ENCODE peak calls at places on chromosomes 1 and 21, in four cellular contexts. One of them, this sample, is unnamed.

GRCh38 chr21:43354016-43354420 is 72.9 kb downstream of the SIK1 start:
- DNase-seq in GM23338: no peak
- DNase-seq in fibroblast of lung: no peak
- DNase-seq in spleen: no peak
- DNase-seq in this sample: no peak

GRCh38 chr21:32350981-32351380 is 41.8 kb downstream of the URB1 start:
- DNase-seq in spleen: no peak
- DNase-seq in fibroblast of lung: no peak
- DNase-seq in GM23338: no peak
- DNase-seq in this sample: no peak

GRCh38 chr21:38156200-38156599 is 100.6 kb upstream of the KCNJ15 start:
- DNase-seq in spleen: no peak
- DNase-seq in GM23338: no peak
- DNase-seq in fibroblast of lung: no peak
- DNase-seq in this sample: no peak

GRCh38 chr1:70008658-70009057 is 196.7 kb downstream of the LRRC40 start:
- DNase-seq in fibroblast of lung: no peak
- DNase-seq in spleen: no peak
- DNase-seq in GM23338: no peak
- DNase-seq in this sample: no peak

GRCh38 chr1:211935448-211935970 is 99.8 kb downstream of the INTS7 start:
- DNase-seq in fibroblast of lung: no peak
- DNase-seq in spleen: no peak
- DNase-seq in GM23338: no peak
- DNase-seq in this sample: no peak

GRCh38 chr1:29465755-29466154 is 229.4 kb downstream of the PTPRU start:
- DNase-seq in fibroblast of lung: peak; percentile 21
- DNase-seq in GM23338: peak; percentile 49
- DNase-seq in spleen: no peak
- DNase-seq in this sample: no peak

GRCh38 chr1:19988269-19989006 is 9.0 kb upstream of the PLA2G2A start:
- DNase-seq in spleen: no peak
- DNase-seq in GM23338: no peak
- DNase-seq in fibroblast of lung: peak; percentile 2
- DNase-seq in this sample: no peak

GRCh38 chr21:26115346-26115745 is 55.2 kb downstream of the APP start:
- DNase-seq in GM23338: no peak
- DNase-seq in fibroblast of lung: no peak
- DNase-seq in spleen: no peak
- DNase-seq in this sample: no peak

GRCh38 chr1:15994590-15995351 is 9.3 kb upstream of the SRARP start:
- DNase-seq in fibroblast of lung: peak; percentile 47
- DNase-seq in spleen: peak; percentile 86
- DNase-seq in GM23338: peak; percentile 61
- DNase-seq in this sample: peak; percentile 50

GRCh38 chr1:228540161-228540917 is 53.2 kb downstream of the RNF187 start:
- DNase-seq in GM23338: peak; percentile 51
- DNase-seq in spleen: peak; percentile 23
- DNase-seq in fibroblast of lung: no peak
- DNase-seq in this sample: no peak

GRCh38 chr1:36453600-36454388 is 3.5 kb upstream of the OSCP1 start:
- DNase-seq in fibroblast of lung: no peak
- DNase-seq in GM23338: no peak
- DNase-seq in spleen: no peak
- DNase-seq in this sample: no peak

GRCh38 chr1:36453051-36453450 is 2.8 kb upstream of the OSCP1 start:
- DNase-seq in GM23338: no peak
- DNase-seq in fibroblast of lung: no peak
- DNase-seq in spleen: no peak
- DNase-seq in this sample: no peak

GRCh38 chr1:36450270-36450918 is at the start of gene OSCP1:
- DNase-seq in spleen: peak; percentile 95
- DNase-seq in GM23338: peak; percentile 97
- DNase-seq in fibroblast of lung: peak; percentile 96
- DNase-seq in this sample: peak; percentile 96

GRCh38 chr1:36448530-36449051 is 1.7 kb downstream of the OSCP1 start:
- DNase-seq in spleen: peak; percentile 6
- DNase-seq in GM23338: no peak
- DNase-seq in fibroblast of lung: no peak
- DNase-seq in this sample: peak; percentile 19

GRCh38 chr1:36450919-36451305 is 661 bp upstream of the OSCP1 start:
- DNase-seq in spleen: peak; percentile 62
- DNase-seq in fibroblast of lung: no peak
- DNase-seq in GM23338: no peak
- DNase-seq in this sample: no peak
- H3K4me3 ChIP-seq in spleen: peak overlapping the region; percentile 50
- H3K4me3 ChIP-seq in fibroblast of lung: peak overlapping the region; percentile 52
- H3K4me3 ChIP-seq in GM23338: peak overlapping the region; percentile 58
- H3K4me3 ChIP-seq in this sample: peak overlapping the region; percentile 67

DNA sequence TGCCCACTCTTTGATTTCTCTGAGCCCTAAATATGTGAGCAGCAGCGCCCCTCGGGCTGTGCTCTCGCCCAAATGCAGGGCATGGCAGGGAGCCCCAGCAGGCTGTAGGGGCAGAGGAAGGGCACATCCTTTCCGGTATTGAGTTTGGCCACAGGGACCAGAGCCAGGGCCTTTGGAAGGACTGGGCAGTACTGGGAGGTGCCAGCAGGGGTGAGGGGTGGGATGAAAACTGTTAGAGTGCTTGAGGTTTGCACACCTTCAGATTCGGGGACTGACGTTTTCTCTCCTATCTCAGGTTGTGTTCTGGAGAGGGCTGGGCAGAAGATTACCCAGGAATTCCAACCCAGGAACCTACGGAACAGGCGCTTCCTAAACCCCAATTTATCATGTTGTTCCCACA is 2.2 kb upstream of the ATP1A2 start:
- DNase-seq in spleen: no peak
- DNase-seq in fibroblast of lung: no peak
- DNase-seq in GM23338: no peak
- DNase-seq in this sample: no peak
- TF ChIP-seq CTCF in spleen: no peak
- TF ChIP-seq CTCF in fibroblast of lung: no peak
- TF ChIP-seq CTCF in GM23338: peak; percentile 29
- TF ChIP-seq CTCF in this sample: no peak

GRCh38 chr1:54767526-54767925 is 3.2 kb upstream of the PARS2 start:
- DNase-seq in fibroblast of lung: no peak
- DNase-seq in GM23338: no peak
- DNase-seq in spleen: no peak
- DNase-seq in this sample: no peak

GRCh38 chr1:54764922-54765561 is 719 bp upstream of the PARS2 start:
- DNase-seq in spleen: no peak
- DNase-seq in fibroblast of lung: no peak
- DNase-seq in GM23338: no peak
- DNase-seq in this sample: no peak

GRCh38 chr1:54764132-54764921 is at the start of gene PARS2:
- DNase-seq in fibroblast of lung: peak; percentile 100
- DNase-seq in GM23338: peak; percentile 100
- DNase-seq in spleen: peak; percentile 98
- DNase-seq in this sample: peak; percentile 96

GRCh38 chr1:54768093-54768492 is 3.8 kb upstream of the PARS2 start:
- DNase-seq in GM23338: no peak
- DNase-seq in fibroblast of lung: no peak
- DNase-seq in spleen: no peak
- DNase-seq in this sample: no peak

GRCh38 chr1:54766726-54767125 is 2.4 kb upstream of the PARS2 start:
- DNase-seq in GM23338: no peak
- DNase-seq in fibroblast of lung: no peak
- DNase-seq in spleen: no peak
- DNase-seq in this sample: no peak
- H3K27ac ChIP-seq in GM23338: no peak overlapping the region
- H3K27ac ChIP-seq in fibroblast of lung: no peak overlapping the region
- H3K27ac ChIP-seq in spleen: no peak overlapping the region
- H3K27ac ChIP-seq in this sample: no peak overlapping the region

GRCh38 chr1:113241237-113241636 is 149.1 kb upstream of the MAGI3 start:
- DNase-seq in GM23338: no peak
- DNase-seq in spleen: no peak
- DNase-seq in fibroblast of lung: no peak
- DNase-seq in this sample: no peak
- H3K4me3 ChIP-seq in GM23338: no peak overlapping the region
- H3K4me3 ChIP-seq in spleen: no peak overlapping the region
- H3K4me3 ChIP-seq in fibroblast of lung: no peak overlapping the region
- H3K4me3 ChIP-seq in this sample: no peak overlapping the region

DNA sequence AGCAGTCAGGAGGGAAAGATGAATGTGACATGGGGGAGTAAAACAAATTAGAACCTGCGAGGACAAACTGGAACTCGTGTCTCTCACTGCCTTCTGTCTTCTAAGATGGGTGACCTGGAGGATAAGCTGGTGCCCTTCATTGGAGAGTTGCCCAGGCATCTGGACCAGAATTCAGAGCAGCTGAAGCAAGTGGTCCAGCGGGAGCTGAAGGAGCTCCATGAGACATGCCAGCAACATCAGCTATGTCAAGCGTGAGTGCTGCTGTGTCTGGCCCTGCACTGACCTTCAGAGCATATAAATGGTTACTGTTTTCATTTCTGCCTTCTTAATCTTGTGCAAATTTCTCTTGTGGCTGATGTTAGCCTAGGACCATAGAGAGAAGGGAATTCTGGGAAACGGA is 23.1 kb downstream of the MARK1 start:
- DNase-seq in fibroblast of lung: no peak
- DNase-seq in GM23338: no peak
- DNase-seq in spleen: no peak
- DNase-seq in this sample: no peak
- TF ChIP-seq CTCF in fibroblast of lung: no peak
- TF ChIP-seq CTCF in GM23338: no peak
- TF ChIP-seq CTCF in spleen: no peak
- TF ChIP-seq CTCF in this sample: no peak

GRCh38 chr1:183619719-183620118 is 15.9 kb downstream of the ARPC5 start:
- DNase-seq in spleen: no peak
- DNase-seq in fibroblast of lung: no peak
- DNase-seq in GM23338: no peak
- DNase-seq in this sample: no peak

GRCh38 chr1:183622013-183622412 is 13.6 kb downstream of the ARPC5 start:
- DNase-seq in fibroblast of lung: no peak
- DNase-seq in spleen: no peak
- DNase-seq in GM23338: no peak
- DNase-seq in this sample: no peak

GRCh38 chr1:183622884-183623785 is 12.4 kb downstream of the ARPC5 start:
- DNase-seq in GM23338: peak; percentile 78
- DNase-seq in spleen: no peak
- DNase-seq in fibroblast of lung: peak; percentile 55
- DNase-seq in this sample: peak; percentile 39

DNA sequence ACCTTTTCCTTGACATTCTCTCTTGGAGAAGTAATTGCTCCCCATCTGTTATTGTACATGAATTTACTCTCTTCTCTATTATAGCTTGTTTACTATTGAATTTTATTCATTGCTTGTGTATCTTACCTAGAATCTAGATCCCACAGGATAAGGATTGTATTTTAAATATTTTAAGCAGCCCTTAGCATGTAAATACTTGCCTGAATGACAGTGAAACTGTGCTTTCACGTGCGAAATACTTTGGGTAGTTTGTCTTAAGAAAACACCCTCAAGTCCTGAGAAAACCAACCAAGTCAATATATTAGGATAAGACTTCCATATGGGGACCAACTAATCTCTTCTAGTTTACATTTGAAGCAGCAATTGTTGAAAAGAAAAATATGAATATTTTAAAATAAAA is 15.3 kb downstream of the ARPC5 start:
- DNase-seq in GM23338: peak; percentile 30
- DNase-seq in fibroblast of lung: no peak
- DNase-seq in spleen: no peak
- DNase-seq in this sample: no peak
- H3K27ac ChIP-seq in GM23338: peak overlapping the region; percentile 70
- H3K27ac ChIP-seq in fibroblast of lung: no peak overlapping the region
- H3K27ac ChIP-seq in spleen: no peak overlapping the region
- H3K27ac ChIP-seq in this sample: no peak overlapping the region

DNA sequence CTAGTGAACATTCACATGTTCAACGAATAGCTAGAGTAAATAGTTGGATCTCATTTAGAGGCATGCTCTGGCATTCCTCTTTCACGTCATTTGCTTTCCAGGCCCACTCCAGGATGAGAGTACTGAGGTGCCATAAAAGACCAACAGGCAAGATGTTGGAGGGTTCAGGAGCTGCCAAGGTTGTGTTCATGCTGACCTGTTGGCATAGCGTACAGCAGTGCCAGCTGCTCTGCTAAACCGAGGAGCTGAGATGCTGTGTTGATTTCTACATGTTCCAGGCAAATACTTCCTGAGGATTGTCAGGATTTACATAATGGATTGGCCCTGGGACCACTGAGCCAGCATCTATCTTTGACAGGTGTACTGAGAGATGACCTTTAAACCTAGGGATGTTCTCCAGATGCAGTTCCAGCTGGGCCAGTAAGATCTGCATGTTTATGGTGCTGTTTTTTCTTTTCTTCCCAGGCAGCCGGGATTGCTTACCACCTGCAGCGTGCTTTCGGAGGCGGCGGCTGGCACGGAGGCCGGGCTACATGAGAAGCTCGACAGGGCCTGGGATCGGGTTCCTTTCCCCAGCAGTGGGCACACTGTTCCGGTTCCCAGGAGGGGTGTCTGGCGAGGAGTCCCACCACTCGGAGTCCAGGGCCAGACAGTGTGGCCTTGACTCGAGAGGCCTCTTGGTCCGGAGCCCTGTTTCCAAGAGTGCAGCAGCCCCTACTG is 66.9 kb downstream of the DISC1 start:
- DNase-seq in GM23338: no peak
- DNase-seq in spleen: no peak
- DNase-seq in fibroblast of lung: no peak
- DNase-seq in this sample: no peak
- H3K4me3 ChIP-seq in GM23338: no peak overlapping the region
- H3K4me3 ChIP-seq in spleen: no peak overlapping the region
- H3K4me3 ChIP-seq in fibroblast of lung: no peak overlapping the region
- H3K4me3 ChIP-seq in this sample: no peak overlapping the region

DNA sequence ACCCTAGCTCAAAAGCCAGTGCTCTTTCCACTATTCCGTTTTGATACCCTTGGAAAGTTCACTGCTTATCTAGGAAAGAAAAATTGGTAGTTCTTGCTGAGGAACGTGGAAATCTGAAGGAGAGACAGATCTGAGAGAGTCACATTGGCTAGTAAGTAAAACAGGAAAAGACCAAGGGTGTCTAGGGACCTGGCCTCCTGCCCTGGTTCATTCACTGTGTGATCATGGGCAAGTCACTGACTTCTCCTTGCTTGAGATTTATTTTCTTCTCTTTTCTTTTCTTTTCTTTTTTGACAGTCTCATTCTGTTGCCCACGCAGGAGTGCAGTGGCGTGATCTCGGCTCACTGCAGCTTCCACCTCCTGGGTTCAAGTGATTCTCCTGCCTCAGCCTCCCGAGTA is 90.8 kb downstream of the NFIA start:
- DNase-seq in fibroblast of lung: no peak
- DNase-seq in spleen: no peak
- DNase-seq in GM23338: no peak
- DNase-seq in this sample: no peak
- TF ChIP-seq CTCF in fibroblast of lung: no peak
- TF ChIP-seq CTCF in spleen: no peak
- TF ChIP-seq CTCF in GM23338: no peak
- TF ChIP-seq CTCF in this sample: no peak

This sample was measured in prostate gland.